ENCODE peak calls at places on chromosomes 2 and 18, in four cellular contexts. W, X, D and V are unnamed samples.

GRCh38 chr2:229566380-229566779 is 148.0 kb downstream of the DNER start:
- DNase-seq in W (no peak), X (no peak), D (no peak), V (no peak)

GRCh38 chr2:217743980-217744761 is 258.6 kb downstream of the TNS1 start:
- DNase-seq in W (no peak), X (no peak), D (no peak), V (no peak)

GRCh38 chr2:122799391-122799790 is 1043.9 kb downstream of the TSN start:
- DNase-seq in W (no peak), X (no peak), D (no peak), V (no peak)

GRCh38 chr2:240127911-240128607 is 8.0 kb downstream of the COPS9 start:
- DNase-seq in W (no peak), X (no peak), D (no peak), V (no peak)

GRCh38 chr18:24369420-24369819 is 28.2 kb downstream of the OSBPL1A start:
- DNase-seq in W (no peak), X (no peak), D (no peak), V (peak)

GRCh38 chr2:106886916-106887758 is 1.2 kb upstream of the ST6GAL2 start:
- DNase-seq in W (peak), X (peak), D (no peak), V (peak)

GRCh38 chr2:37656512-37657423 is 14.7 kb downstream of the CDC42EP3 start:
- DNase-seq in W (no peak), X (no peak), D (no peak), V (no peak)

GRCh38 chr18:10499230-10499629 is 26.6 kb upstream of the NAPG start:
- DNase-seq in W (no peak), X (no peak), D (no peak), V (no peak)

GRCh38 chr2:238761802-238762373 is 86.0 kb upstream of the TWIST2 start:
- DNase-seq in W (no peak), X (no peak), D (no peak), V (peak)

GRCh38 chr2:197353393-197354168 is 43.0 kb upstream of the ANKRD44 start:
- DNase-seq in W (no peak), X (no peak), D (no peak), V (no peak)

GRCh38 chr2:29336334-29336733 is 221.1 kb downstream of the CLIP4 start:
- DNase-seq in W (no peak), X (no peak), D (no peak), V (no peak)

GRCh38 chr2:2014251-2014761 is 270.0 kb upstream of the PXDN start:
- DNase-seq in W (no peak), X (no peak), D (no peak), V (peak)

GRCh38 chr2:142557391-142557790 is 320.1 kb upstream of the KYNU start:
- DNase-seq in W (no peak), X (no peak), D (no peak), V (peak)

GRCh38 chr2:62231541-62231940 is 35.6 kb downstream of the B3GNT2 start:
- DNase-seq in W (no peak), X (peak), D (no peak), V (no peak)

GRCh38 chr2:119702918-119703401 is 24.0 kb downstream of the TMEM177 start:
- DNase-seq in W (peak), X (peak), D (peak), V (peak)

GRCh38 chr18:51361130-51361860 is 163.8 kb upstream of the MEX3C start:
- DNase-seq in W (no peak), X (peak), D (no peak), V (peak)

GRCh38 chr2:145094353-145094752 is 574.4 kb upstream of the ZEB2 start:
- DNase-seq in W (no peak), X (no peak), D (no peak), V (no peak)

GRCh38 chr18:42047721-42048120 is 92.7 kb downstream of the PIK3C3 start:
- DNase-seq in W (no peak), X (no peak), D (no peak), V (no peak)

GRCh38 chr2:11656671-11657101 is 13.3 kb downstream of the NTSR2 start:
- DNase-seq in W (peak), X (no peak), D (no peak), V (no peak)

GRCh38 chr2:191845248-191845715 is 1.6 kb downstream of the CAVIN2 start:
- DNase-seq in W (peak), X (no peak), D (no peak), V (no peak)

GRCh38 chr2:73112026-73112912 is 479 bp downstream of the RAB11FIP5 start:
- DNase-seq in W (peak), X (peak), D (no peak), V (peak)

GRCh38 chr2:217877866-217878265 is 124.9 kb downstream of the TNS1 start:
- DNase-seq in W (no peak), X (no peak), D (no peak), V (no peak)

GRCh38 chr2:2898744-2899143 is 478.9 kb downstream of the EIPR1 start:
- DNase-seq in W (no peak), X (no peak), D (no peak), V (no peak)

GRCh38 chr18:36380173-36380827 is 82.8 kb downstream of the FHOD3 start:
- DNase-seq in W (no peak), X (no peak), D (no peak), V (no peak)

GRCh38 chr2:101805146-101806088 is 107.9 kb downstream of the MAP4K4 start:
- DNase-seq in W (no peak), X (peak), D (no peak), V (peak)

GRCh38 chr2:174778479-174778962 is 14.2 kb upstream of the CHRNA1 start:
- DNase-seq in W (no peak), X (no peak), D (peak), V (peak)

GRCh38 chr18:36658611-36659010 is 170.2 kb downstream of the TPGS2 start:
- DNase-seq in W (no peak), X (no peak), D (no peak), V (no peak)

GRCh38 chr2:222791946-222792649 is 68.7 kb upstream of the ACSL3 start:
- DNase-seq in W (no peak), X (no peak), D (peak), V (no peak)

GRCh38 chr2:199798881-199799580 is 52.0 kb downstream of the FTCDNL1 start:
- DNase-seq in W (no peak), X (no peak), D (no peak), V (peak)

GRCh38 chr2:890791-891190 is 59.9 kb upstream of the SNTG2 start:
- DNase-seq in W (no peak), X (no peak), D (no peak), V (no peak)

GRCh38 chr18:63551769-63552168 is 9.6 kb downstream of the SERPINB12 start:
- DNase-seq in W (no peak), X (no peak), D (no peak), V (no peak)
- H3K4me3 ChIP-seq in W (no peak), X (no peak), D (no peak), V (no peak)

GRCh38 chr2:84083984-84084383 is 375.1 kb downstream of the SUCLG1 start:
- DNase-seq in W (no peak), X (no peak), D (no peak), V (no peak)

GRCh38 chr2:84085562-84085961 is 373.5 kb downstream of the SUCLG1 start:
- DNase-seq in W (no peak), X (no peak), D (no peak), V (no peak)

GRCh38 chr2:84084856-84085255 is 374.2 kb downstream of the SUCLG1 start:
- DNase-seq in W (no peak), X (no peak), D (no peak), V (no peak)
- TF ChIP-seq CTCF in W (no peak), X (no peak), D (no peak), V (no peak)

GRCh38 chr2:163799807-163800206 is 64.0 kb upstream of the FIGN start:
- DNase-seq in W (no peak), X (peak), D (no peak), V (no peak)
- H3K4me3 ChIP-seq in W (no peak), X (no peak), D (no peak), V (no peak)

GRCh38 chr2:46988733-46989481 is 73.3 kb upstream of the MCFD2 start:
- DNase-seq in W (no peak), X (peak), D (no peak), V (no peak)
- TF ChIP-seq CTCF in W (no peak), X (peak), D (peak), V (peak)